ENCODE peak calls at places on chromosomes 7 and 10, in four cellular contexts. M, C, V and K are unnamed samples.
A peak's percentile ranks its signal among the peaks of the same experiment; 100 is the strongest.

GRCh38 chr10:6650580-6650979 is 70.5 kb upstream of the PRKCQ start:
- DNase-seq in C (no peak), V (no peak), M (no peak), K (no peak)

GRCh38 chr10:6128591-6129383 is 40.0 kb downstream of the RBM17 start:
- DNase-seq in V (peak; percentile 39), M (no peak), C (no peak), K (no peak)

GRCh38 chr10:100293067-100293466 is 6.6 kb upstream of the BLOC1S2 start:
- DNase-seq in C (no peak), M (no peak), V (no peak), K (no peak)

GRCh38 chr10:101012525-101013364 is 13.1 kb downstream of the LZTS2 start:
- DNase-seq in C (peak; percentile 89), V (peak; percentile 89), M (peak; percentile 92), K (peak; percentile 65)

GRCh38 chr10:117537436-117537903 is 5.1 kb upstream of the EMX2 start:
- DNase-seq in V (no peak), C (peak; percentile 44), M (peak; percentile 70), K (no peak)

GRCh38 chr7:139456511-139456910 is 27.0 kb downstream of the KLRG2 start:
- DNase-seq in C (no peak), M (no peak), V (no peak), K (no peak)

GRCh38 chr10:93813507-93814465 is 56.0 kb downstream of the LGI1 start:
- DNase-seq in M (peak; percentile 68), C (peak; percentile 48), V (peak; percentile 73), K (no peak)

GRCh38 chr10:79923669-79924068 is 25.2 kb downstream of the SFTPD start:
- DNase-seq in V (no peak), C (no peak), M (no peak), K (no peak)

GRCh38 chr7:32381024-32381601 is 109.1 kb downstream of the LSM5 start:
- DNase-seq in V (no peak), C (no peak), M (no peak), K (no peak)

GRCh38 chr10:69086131-69086530 is 1.8 kb upstream of the SRGN start:
- DNase-seq in V (no peak), C (no peak), M (no peak), K (no peak)

GRCh38 chr10:74743401-74743800 is 83.0 kb upstream of the KAT6B start:
- DNase-seq in V (no peak), C (no peak), M (no peak), K (no peak)

GRCh38 chr7:64541438-64542359 is 21.2 kb downstream of the ZNF680 start:
- DNase-seq in C (no peak), V (peak; percentile 8), M (no peak), K (no peak)

GRCh38 chr10:62651341-62651740 is 153.2 kb upstream of the ADO start:
- DNase-seq in M (no peak), C (no peak), V (no peak), K (no peak)

GRCh38 chr10:36336315-36336714 is 694.2 kb upstream of the FZD8 start:
- DNase-seq in M (no peak), V (no peak), C (no peak), K (no peak)

GRCh38 chr7:155729847-155730246 is 82.4 kb downstream of the SHH start:
- DNase-seq in C (no peak), V (peak; percentile 77), M (no peak), K (no peak)

GRCh38 chr10:93445097-93445960 is 36.8 kb downstream of the MYOF start:
- DNase-seq in M (peak; percentile 90), V (peak; percentile 100), C (peak; percentile 80), K (peak; percentile 91)

GRCh38 chr7:15332962-15333361 is 228.9 kb downstream of the AGMO start:
- DNase-seq in M (no peak), V (no peak), C (no peak), K (no peak)

GRCh38 chr7:15330943-15331342 is 230.9 kb downstream of the AGMO start:
- DNase-seq in C (no peak), M (no peak), V (no peak), K (no peak)

GRCh38 chr7:15334524-15335269 is 227.1 kb downstream of the AGMO start:
- DNase-seq in M (no peak), V (no peak), C (no peak), K (no peak)
- H3K36me3 ChIP-seq in M (no peaks in the 10 kb centered on the region), V (no peaks in the 10 kb centered on the region), C (no peaks in the 10 kb centered on the region), K (no peaks in the 10 kb centered on the region)

GRCh38 chr7:137127806-137128205 is 215.7 kb downstream of the PTN start:
- DNase-seq in V (no peak), C (no peak), M (no peak), K (no peak)

GRCh38 chr7:137127058-137127457 is 216.5 kb downstream of the PTN start:
- DNase-seq in C (no peak), M (no peak), V (no peak), K (no peak)

GRCh38 chr7:137120690-137121089 is 222.8 kb downstream of the PTN start:
- DNase-seq in M (no peak), V (no peak), C (no peak), K (no peak)

GRCh38 chr7:137122145-137122544 is 221.4 kb downstream of the PTN start:
- DNase-seq in M (no peak), V (no peak), C (no peak), K (no peak)
- H3K9me3 ChIP-seq in M (no peaks in the 10 kb centered on the region), V (no peaks in the 10 kb centered on the region), C (no peaks in the 10 kb centered on the region), K (no peaks in the 10 kb centered on the region)

GRCh38 chr10:27088263-27089044 is 11.8 kb downstream of the ANKRD26 start:
- DNase-seq in V (no peak), M (no peak), C (no peak), K (no peak)
- H3K36me3 ChIP-seq in V (no peaks in the 10 kb centered on the region), M (no peaks in the 10 kb centered on the region), C (peaks cover 79% of the 10 kb centered on the region), K (no peaks in the 10 kb centered on the region)

GRCh38 chr10:120076966-120077706 is 184.6 kb downstream of the SEC23IP start:
- DNase-seq in M (no peak), V (no peak), C (no peak), K (no peak)

DNA sequence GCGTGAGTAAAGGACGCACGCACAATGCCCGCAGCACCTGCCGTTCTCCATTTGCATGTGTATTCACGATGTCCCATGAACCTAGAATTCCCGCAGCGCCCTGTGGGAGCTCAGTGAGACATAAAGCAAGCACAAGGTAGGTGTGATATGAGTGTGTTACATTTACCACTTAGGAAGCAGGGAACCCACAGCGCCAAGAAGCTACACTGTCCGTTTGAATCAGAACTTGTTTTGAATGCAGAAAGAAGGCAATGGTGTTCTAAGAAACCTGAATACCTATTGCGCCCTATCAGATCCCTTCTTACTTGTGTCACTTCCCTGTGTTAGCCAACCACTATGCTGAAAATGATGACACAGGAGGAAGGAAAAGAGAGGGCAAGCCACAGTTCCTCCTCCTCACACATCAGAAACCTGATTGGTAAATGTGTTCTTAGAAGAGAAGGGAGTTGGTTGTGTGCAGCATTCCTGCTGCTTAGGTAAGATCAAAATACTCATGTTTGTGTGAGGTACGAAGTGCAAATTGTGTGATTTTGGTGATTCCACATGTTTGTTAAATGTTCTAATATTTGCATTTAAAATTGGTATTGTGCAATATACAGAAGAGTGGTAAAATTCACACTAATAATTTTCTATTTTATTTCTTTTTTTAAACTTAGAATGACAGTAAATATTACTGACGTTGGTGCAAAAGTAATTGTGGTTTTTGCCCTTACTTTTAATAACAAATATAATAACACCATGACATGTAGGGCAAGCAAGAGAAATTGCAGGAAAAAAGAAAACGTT is 185.4 kb downstream of the SEC23IP start:
- DNase-seq in M (no peak), C (no peak), V (no peak), K (no peak)
- H3K9me3 ChIP-seq in M (no peaks in the 10 kb centered on the region), C (no peaks in the 10 kb centered on the region), V (no peaks in the 10 kb centered on the region), K (no peaks in the 10 kb centered on the region)

GRCh38 chr7:148790327-148790726 is 91.6 kb downstream of the CUL1 start:
- DNase-seq in C (no peak), M (no peak), V (no peak), K (no peak)
- H3K36me3 ChIP-seq in C (peaks cover 100% of the 10 kb centered on the region), M (peaks cover 13% of the 10 kb centered on the region), V (peaks cover 51% of the 10 kb centered on the region), K (peaks cover 68% of the 10 kb centered on the region)

DNA sequence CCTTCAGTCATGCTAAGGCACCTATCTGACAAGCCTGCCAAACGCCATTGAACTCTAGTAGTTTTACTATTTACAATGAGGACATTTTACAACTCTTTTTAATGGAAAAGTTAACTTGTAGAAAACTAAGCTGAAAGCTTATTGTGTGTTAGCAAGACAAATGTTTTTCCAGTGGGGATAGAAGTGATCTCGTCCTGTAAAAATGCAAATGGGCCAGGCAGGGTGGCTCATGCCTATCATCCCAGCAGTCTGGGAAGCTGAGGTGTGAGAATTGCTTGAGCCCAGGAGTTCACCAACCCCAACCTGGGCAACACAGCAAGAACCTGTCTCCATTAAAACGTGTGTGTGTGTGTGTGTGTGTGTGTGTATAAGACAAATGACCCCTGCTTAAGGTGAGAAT is 1.2 kb upstream of the VOPP1 start:
- DNase-seq in C (no peak), V (no peak), M (no peak), K (no peak)
- H3K9me3 ChIP-seq in C (no peaks in the 10 kb centered on the region), V (no peaks in the 10 kb centered on the region), M (no peaks in the 10 kb centered on the region), K (no peaks in the 10 kb centered on the region)